ENCODE peak calls at places on chromosome 13, in four cellular contexts. Y is adrenal gland; K is CD4-positive, alpha-beta T cell; F is B cell. U is an unnamed sample.

GRCh38 chr13:94987869-94988268 is 275.5 kb upstream of the SOX21 start:
- DNase-seq in Y (no peak), K (no peak), F (no peak), U (no peak)

GRCh38 chr13:110114351-110114750 is 192.6 kb downstream of the COL4A1 start:
- DNase-seq in Y (no peak), K (no peak), F (no peak), U (no peak)

GRCh38 chr13:31234729-31235128 is 35.0 kb downstream of the B3GLCT start:
- DNase-seq in Y (no peak), K (no peak), F (no peak), U (no peak)

GRCh38 chr13:77290342-77290741 is 36.6 kb downstream of the MYCBP2 start:
- DNase-seq in Y (no peak), K (no peak), F (no peak), U (no peak)

GRCh38 chr13:60352644-60353043 is 44.4 kb upstream of the TDRD3 start:
- DNase-seq in Y (no peak), K (no peak), F (no peak), U (no peak)

GRCh38 chr13:26300140-26300539 is 46.2 kb downstream of the CDK8 start:
- DNase-seq in Y (peak; percentile 16), K (no peak), F (no peak), U (no peak)

GRCh38 chr13:63085851-63086250 is 1670.2 kb upstream of the PCDH20 start:
- DNase-seq in Y (no peak), K (no peak), F (no peak), U (no peak)

GRCh38 chr13:27289016-27289665 is 18.5 kb downstream of the RASL11A start:
- DNase-seq in Y (no peak), K (no peak), F (no peak), U (no peak)

GRCh38 chr13:50678464-50679162 is 164.9 kb downstream of the DLEU7 start:
- DNase-seq in Y (no peak), K (no peak), F (no peak), U (no peak)

GRCh38 chr13:112510002-112510780 is 77.8 kb downstream of the TUBGCP3 start:
- DNase-seq in Y (peak; percentile 46), K (no peak), F (no peak), U (peak; percentile 40)

GRCh38 chr13:113118328-113119021 is 4.1 kb upstream of the F10 start:
- DNase-seq in Y (no peak), K (no peak), F (no peak), U (no peak)

GRCh38 chr13:75871059-75871458 is 234.9 kb downstream of the LMO7 start:
- DNase-seq in Y (no peak), K (no peak), F (no peak), U (no peak)

GRCh38 chr13:57044910-57045309 is 95.8 kb upstream of the PRR20A start:
- DNase-seq in Y (no peak), K (no peak), F (no peak), U (no peak)

GRCh38 chr13:43411741-43412140 is 375.0 kb downstream of the ENOX1 start:
- DNase-seq in Y (no peak), K (no peak), F (no peak), U (no peak)

GRCh38 chr13:109869312-109870237 is 83.2 kb upstream of the IRS2 start:
- DNase-seq in Y (peak; percentile 90), K (no peak), F (no peak), U (no peak)

GRCh38 chr13:44373601-44374347 is at the start of gene SERP2:
- DNase-seq in Y (peak; percentile 16), K (no peak), F (no peak), U (no peak)

GRCh38 chr13:98022210-98022609 is 68.7 kb downstream of the IPO5 start:
- DNase-seq in Y (peak; percentile 84), K (no peak), F (no peak), U (no peak)

GRCh38 chr13:30119476-30119875 is 187.9 kb downstream of the KATNAL1 start:
- DNase-seq in Y (no peak), K (peak; percentile 38), F (no peak), U (no peak)

GRCh38 chr13:104327217-104327616 is 1261.0 kb upstream of the SLC10A2 start:
- DNase-seq in Y (no peak), K (no peak), F (no peak), U (no peak)

GRCh38 chr13:42110410-42111155 is 62.1 kb downstream of the DGKH start:
- DNase-seq in Y (peak; percentile 30), K (no peak), F (no peak), U (peak; percentile 44)

GRCh38 chr13:102038787-102039186 is 363.1 kb downstream of the FGF14 start:
- DNase-seq in Y (no peak), K (no peak), F (no peak), U (no peak)

GRCh38 chr13:101942038-101942437 is 459.8 kb downstream of the FGF14 start:
- DNase-seq in Y (no peak), K (no peak), F (no peak), U (no peak)

GRCh38 chr13:45393941-45394570 is 24.1 kb downstream of the SLC25A30 start:
- DNase-seq in Y (peak; percentile 65), K (no peak), F (no peak), U (peak; percentile 68)

GRCh38 chr13:82294226-82294625 is 1588.0 kb downstream of the SLITRK1 start:
- DNase-seq in Y (no peak), K (no peak), F (no peak), U (no peak)

GRCh38 chr13:53121879-53122278 is 93.3 kb downstream of the OLFM4 start:
- DNase-seq in Y (no peak), K (no peak), F (no peak), U (no peak)

GRCh38 chr13:66635526-66635925 is 594.6 kb downstream of the PCDH9 start:
- DNase-seq in Y (no peak), K (no peak), F (no peak), U (no peak)

GRCh38 chr13:37412271-37412683 is 186.3 kb downstream of the POSTN start:
- DNase-seq in Y (no peak), K (no peak), F (no peak), U (no peak)

GRCh38 chr13:23069571-23069970 is 111.2 kb upstream of the SGCG start:
- DNase-seq in Y (no peak), K (no peak), F (no peak), U (no peak)

GRCh38 chr13:66994097-66994496 is 236.0 kb downstream of the PCDH9 start:
- DNase-seq in Y (peak; percentile 82), K (no peak), F (peak; percentile 66), U (no peak)

GRCh38 chr13:110425444-110425780 is 118.3 kb downstream of the COL4A2 start:
- DNase-seq in Y (no peak), K (no peak), F (no peak), U (no peak)

GRCh38 chr13:30708541-30708940 is 26.8 kb upstream of the ALOX5AP start:
- DNase-seq in Y (no peak), K (no peak), F (no peak), U (no peak)

GRCh38 chr13:33744589-33745369 is 73.2 kb upstream of the RFC3 start:
- DNase-seq in Y (no peak), K (no peak), F (no peak), U (no peak)

DNA sequence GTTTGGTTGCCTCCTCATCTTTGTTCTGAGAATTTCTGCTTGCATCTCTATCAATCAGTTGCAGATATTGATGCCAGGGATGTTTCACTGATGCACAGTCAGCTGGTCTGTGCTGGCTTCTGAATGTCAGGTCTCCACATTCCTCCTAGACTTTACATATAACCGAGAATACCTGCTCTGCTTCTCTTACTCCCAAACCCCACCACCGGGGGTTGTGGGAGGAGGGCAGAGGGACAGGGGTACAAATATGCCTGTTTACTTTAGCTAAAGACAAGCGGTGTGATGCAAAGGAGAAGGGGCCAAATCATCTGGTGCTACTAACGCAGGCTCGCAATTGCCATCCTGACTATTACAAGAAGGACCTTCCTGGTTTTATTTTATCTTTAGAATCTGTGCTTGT is 17.4 kb upstream of the KLHL1 start:
- DNase-seq in Y (no peak), K (no peak), F (no peak), U (no peak)
- TF ChIP-seq CTCF in Y (no peak), K (no peak), F (no peak), U (no peak)

GRCh38 chr13:73061478-73062275 is 2.9 kb downstream of the KLF5 start:
- DNase-seq in Y (no peak), K (no peak), F (no peak), U (no peak)

GRCh38 chr13:73060251-73061160 is 1.7 kb downstream of the KLF5 start:
- DNase-seq in Y (peak; percentile 7), K (no peak), F (no peak), U (peak; percentile 38)

GRCh38 chr13:73058741-73059459 is at the start of gene KLF5:
- DNase-seq in Y (peak; percentile 96), K (peak; percentile 90), F (peak; percentile 92), U (peak; percentile 99)

GRCh38 chr13:73058432-73058740 is 419 bp upstream of the KLF5 start:
- DNase-seq in Y (no peak), K (no peak), F (no peak), U (no peak)

GRCh38 chr13:73059460-73060250 is 850 bp downstream of the KLF5 start:
- DNase-seq in Y (peak; percentile 22), K (peak; percentile 20), F (no peak), U (peak; percentile 78)
- TF ChIP-seq CTCF in Y (no peak), K (no peak), F (no peak), U (peak; percentile 55)

GRCh38 chr13:86161257-86161656 is 362.0 kb upstream of the SLITRK6 start:
- DNase-seq in Y (no peak), K (no peak), F (no peak), U (no peak)
- TF ChIP-seq CTCF in Y (no peak), K (no peak), F (no peak), U (no peak)

DNA sequence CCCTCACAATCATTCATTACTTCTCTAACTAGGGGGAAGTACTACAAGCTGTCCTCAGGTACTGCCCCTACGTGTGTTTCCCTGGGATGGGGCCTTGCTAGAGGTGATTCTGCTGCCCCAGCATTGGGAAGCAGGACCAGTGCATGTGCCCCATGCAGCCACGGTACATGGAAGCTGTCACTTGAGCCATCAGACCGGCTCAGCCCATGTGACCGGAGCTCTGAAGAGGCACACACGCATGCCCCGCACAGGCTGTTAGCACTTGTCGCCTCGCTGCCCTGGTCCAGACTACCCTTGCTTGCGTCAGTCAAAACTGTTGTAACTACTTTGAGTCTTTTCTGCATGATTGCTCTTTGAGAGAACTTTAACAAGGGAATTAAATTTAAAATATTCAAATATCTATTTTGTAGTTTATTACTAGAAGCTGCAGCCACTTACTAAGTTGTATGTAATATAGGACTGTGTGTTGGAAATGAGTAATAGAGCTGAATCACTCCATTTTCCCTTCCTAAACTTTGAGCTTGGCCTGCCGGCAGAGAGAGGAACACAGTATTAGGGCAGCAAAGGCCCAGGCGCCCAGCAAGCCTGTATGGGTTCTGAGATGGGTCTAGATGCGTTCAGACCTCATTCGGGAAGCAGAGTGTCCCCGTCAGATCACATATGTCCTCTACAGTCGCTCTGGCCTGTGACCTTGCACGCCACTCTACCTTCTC is 42.2 kb downstream of the DHRS12 start:
- DNase-seq in Y (no peak), K (no peak), F (peak; percentile 25), U (no peak)
- TF ChIP-seq CTCF in Y (no peak), K (no peak), F (no peak), U (no peak)